ENCODE peak calls at places on chromosomes 16 and 17, in six cellular contexts. N is HepG2, B is GM12891, Q is H1, S is GM12878, O is K562. H is an unnamed sample.

GRCh38 chr17:6684460-6684783 is 28.7 kb downstream of the SLC13A5 start:
- DNase-seq in N (no peak), B (no peak), O (no peak), S (no peak), Q (no peak), H (no peak)

GRCh38 chr16:54933281-54934150 is 2.9 kb downstream of the IRX5 start:
- DNase-seq in S (no peak), N (no peak), O (no peak), Q (no peak), B (no peak), H (no peak)

GRCh38 chr16:15034266-15035162 is 21.4 kb downstream of the NTAN1 start:
- DNase-seq in B (no peak), O (no peak), Q (no peak), S (no peak), N (no peak), H (no peak)

GRCh38 chr17:7203391-7203790 is 16.2 kb downstream of the DLG4 start:
- DNase-seq in N (no peak), Q (no peak), S (no peak), O (no peak), B (no peak), H (no peak)

GRCh38 chr16:78210305-78210704 is 110.9 kb downstream of the WWOX start:
- DNase-seq in B (no peak), S (no peak), N (no peak), Q (no peak), O (no peak), H (no peak)

GRCh38 chr17:71472809-71473789 is 647.7 kb upstream of the SOX9 start:
- DNase-seq in N (peak; percentile 65), Q (peak; percentile 7), S (no peak), O (peak; percentile 8), B (peak; percentile 3), H (peak; percentile 3)

GRCh38 chr17:52147431-52147830 is 11.1 kb downstream of the CA10 start:
- DNase-seq in B (no peak), Q (no peak), O (no peak), N (no peak), S (no peak), H (no peak)

GRCh38 chr16:89043636-89044393 is 49.8 kb upstream of the ACSF3 start:
- DNase-seq in Q (no peak), B (no peak), O (no peak), S (no peak), N (no peak), H (no peak)

GRCh38 chr17:2084766-2085647 is 30.1 kb downstream of the HIC1 start:
- DNase-seq in S (no peak), N (peak; percentile 41), B (no peak), Q (no peak), O (no peak), H (no peak)

GRCh38 chr16:86229866-86230656 is 280.3 kb upstream of the FOXF1 start:
- DNase-seq in B (no peak), N (no peak), Q (no peak), O (no peak), S (no peak), H (no peak)

GRCh38 chr16:53839150-53839549 is 135.2 kb downstream of the FTO start:
- DNase-seq in O (no peak), Q (no peak), N (no peak), B (no peak), S (no peak), H (no peak)

GRCh38 chr16:83447560-83447959 is 360.2 kb upstream of the HSBP1 start:
- DNase-seq in N (no peak), B (no peak), O (no peak), S (no peak), Q (no peak), H (no peak)

GRCh38 chr17:4433515-4434031 is at the start of gene SPNS3:
- DNase-seq in S (no peak), N (no peak), Q (no peak), O (no peak), B (no peak), H (no peak)

GRCh38 chr17:6269474-6269873 is 165.4 kb downstream of the AIPL1 start:
- DNase-seq in O (peak; percentile 27), N (no peak), Q (no peak), S (no peak), B (peak; percentile 35), H (no peak)

GRCh38 chr17:76382305-76382802 is 2.1 kb upstream of the SPHK1 start:
- DNase-seq in B (no peak), S (no peak), O (no peak), N (peak; percentile 97), Q (no peak), H (no peak)

GRCh38 chr16:81181013-81181720 is 57.3 kb upstream of the BCO1 start:
- DNase-seq in B (no peak), O (peak; percentile 90), N (peak; percentile 98), Q (peak; percentile 81), S (no peak), H (no peak)

GRCh38 chr17:79941088-79942010 is 94.3 kb downstream of the TBC1D16 start:
- DNase-seq in B (no peak), Q (no peak), O (no peak), N (no peak), S (no peak), H (no peak)
- TF ChIP-seq TAF1 in B (no peak), Q (no peak), O (no peak), N (no peak), S (no peak), H (no peak)

DNA sequence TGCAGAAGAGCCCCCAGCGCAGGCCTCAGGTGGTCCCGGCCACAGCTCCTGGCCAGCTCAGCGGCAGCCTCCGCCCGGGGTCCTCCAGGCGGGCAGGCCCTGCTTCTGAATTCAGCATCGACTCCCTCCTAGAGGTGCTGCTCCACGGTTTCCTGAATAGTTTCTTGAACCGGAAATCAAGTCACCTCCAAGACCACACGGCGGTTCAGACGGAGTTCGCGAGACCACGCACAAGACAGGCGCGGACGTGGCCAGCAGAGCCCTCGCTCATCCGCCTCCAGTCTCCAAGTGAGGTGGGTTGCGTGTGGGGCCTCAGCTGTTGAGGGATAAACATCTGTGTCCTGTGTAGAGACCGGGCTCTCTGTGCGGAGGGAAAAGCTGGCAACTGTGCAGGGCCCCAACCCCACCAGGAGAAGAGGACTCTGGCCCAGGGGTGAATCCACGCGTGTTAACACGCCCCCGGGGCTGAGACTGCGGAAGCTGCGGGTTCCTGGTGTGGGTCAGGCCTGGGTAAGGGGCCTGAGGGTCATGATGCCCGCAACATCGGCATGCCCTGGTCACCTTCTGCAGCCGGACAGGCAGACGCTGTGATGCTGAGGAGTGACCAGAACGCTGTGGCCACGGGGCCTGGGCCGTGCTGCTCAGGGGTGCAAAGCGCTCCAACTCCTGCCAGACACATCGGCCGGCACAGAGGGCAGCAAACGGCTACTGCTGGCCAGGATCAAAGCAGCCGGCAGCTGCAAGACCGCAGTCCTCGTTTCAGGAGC is 55.0 kb upstream of the METRNL start:
- DNase-seq in N (no peak), Q (no peak), O (no peak), B (no peak), S (no peak), H (no peak)
- TF ChIP-seq POLR2A in N (no peak), Q (no peak), O (no peak), B (no peak), S (no peak), H (no peak)

GRCh38 chr17:73257516-73257915 is 4.2 kb downstream of the CPSF4L start:
- DNase-seq in N (no peak), Q (no peak), O (no peak), B (no peak), S (no peak), H (no peak)

GRCh38 chr17:73250851-73251640 is 10.6 kb downstream of the CPSF4L start:
- DNase-seq in B (no peak), S (no peak), N (no peak), O (no peak), Q (no peak), H (no peak)

GRCh38 chr17:73256220-73256619 is 5.5 kb downstream of the CPSF4L start:
- DNase-seq in Q (no peak), S (no peak), O (no peak), B (no peak), N (no peak), H (no peak)

GRCh38 chr17:73251871-73252270 is 9.8 kb downstream of the CPSF4L start:
- DNase-seq in N (no peak), Q (no peak), O (no peak), B (no peak), S (no peak), H (no peak)

DNA sequence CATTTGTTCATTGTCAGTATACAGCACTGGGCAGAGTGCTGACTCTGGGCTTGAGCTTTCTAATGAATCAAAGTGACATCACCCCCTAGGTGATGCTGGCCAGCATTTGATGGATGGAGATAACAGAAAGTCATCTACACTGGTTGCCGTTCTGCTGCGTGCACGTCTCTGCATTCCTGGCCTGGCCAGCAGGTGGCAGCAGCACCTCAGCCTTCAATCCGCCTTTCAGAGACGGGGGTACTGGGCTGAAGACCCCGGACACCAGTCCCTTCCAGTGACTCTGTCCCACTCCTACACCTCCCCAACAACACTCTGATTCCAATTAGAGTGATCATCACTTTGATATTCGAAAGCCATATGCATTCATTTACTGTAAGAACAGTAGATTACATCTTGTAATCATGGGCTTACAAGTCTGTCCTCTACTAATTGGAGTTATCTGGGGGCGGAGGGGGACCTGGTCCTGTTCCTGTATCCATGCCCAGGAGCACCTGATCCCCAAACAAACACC is 6.0 kb downstream of the CPSF4L start:
- DNase-seq in N (no peak), S (no peak), Q (peak; percentile 46), O (peak; percentile 66), B (no peak), H (peak; percentile 53)
- TF ChIP-seq POLR2AphosphoS5 in N (no peak), S (no peak), Q (no peak), O (no peak), B (no peak), H (no peak)

GRCh38 chr16:75471723-75472634 is 7.5 kb upstream of the TMEM170A start:
- DNase-seq in S (no peak), B (peak; percentile 59), N (peak; percentile 61), O (peak; percentile 71), Q (no peak), H (peak; percentile 46)
- TF ChIP-seq TAF1 in S (peak; percentile 19), B (no peak), N (no peak), O (no peak), Q (no peak), H (no peak)

H was measured in GM12892.